ENCODE peak calls at places on chromosomes 11 and 22, in nine cellular contexts. E is psoas muscle, O is tibial nerve, C is kidney epithelial cell, M is AG10803, Y is Panc1, Z is osteocyte, S is ascending aorta, J is right atrium auricular region. F is an unnamed sample.

GRCh38 chr11:77087723-77088225 is 14.9 kb upstream of the OMP start:
- DNase-seq in O (no peak), M (no peak), E (peak; percentile 6), C (no peak), S (no peak), J (no peak), Y (no peak), Z (no peak), F (no peak)

GRCh38 chr11:64655901-64656601 is 65.0 kb downstream of the SLC22A12 start:
- DNase-seq in Y (no peak), O (no peak), S (no peak), Z (no peak), C (no peak), M (peak; percentile 69), E (no peak), J (no peak), F (no peak)

GRCh38 chr11:35390737-35391682 is 28.3 kb downstream of the SLC1A2 start:
- DNase-seq in M (peak; percentile 58), S (no peak), J (no peak), E (no peak), Y (peak; percentile 69), Z (no peak), C (no peak), O (no peak), F (peak; percentile 49)

GRCh38 chr11:90148900-90149299 is 14.4 kb downstream of the NAALAD2 start:
- DNase-seq in Y (no peak), M (no peak), J (no peak), O (no peak), Z (no peak), S (no peak), E (no peak), C (no peak), F (no peak)

GRCh38 chr11:15313862-15314261 is 199.1 kb downstream of the INSC start:
- DNase-seq in Z (no peak), S (no peak), E (no peak), C (no peak), J (no peak), Y (no peak), M (no peak), O (no peak), F (no peak)

GRCh38 chr11:117482881-117483280 is 155.2 kb downstream of the CEP164 start:
- DNase-seq in M (no peak), O (no peak), J (no peak), Y (no peak), E (no peak), S (no peak), Z (no peak), C (no peak), F (no peak)

GRCh38 chr22:46085831-46086576 is 64.3 kb upstream of the PPARA start:
- DNase-seq in Y (no peak), S (no peak), C (no peak), E (peak; percentile 91), O (no peak), M (peak; percentile 94), Z (no peak), J (peak; percentile 87), F (no peak)

GRCh38 chr11:91773090-91773489 is 451.5 kb upstream of the FAT3 start:
- DNase-seq in Y (no peak), E (no peak), C (no peak), M (peak; percentile 34), Z (no peak), J (no peak), O (no peak), S (no peak), F (no peak)

GRCh38 chr11:62456630-62457029 is 37.8 kb downstream of the SCGB1A1 start:
- DNase-seq in Z (no peak), O (no peak), E (no peak), C (no peak), Y (no peak), M (no peak), S (no peak), J (no peak), F (no peak)

GRCh38 chr11:111582881-111583280 is 19.4 kb upstream of the SIK2 start:
- DNase-seq in E (no peak), J (no peak), Z (no peak), O (no peak), S (no peak), Y (no peak), M (no peak), C (no peak), F (no peak)

GRCh38 chr11:9330387-9331384 is 16.3 kb upstream of the TMEM41B start:
- DNase-seq in J (no peak), C (no peak), M (peak; percentile 97), S (no peak), Z (no peak), Y (no peak), E (no peak), O (no peak), F (no peak)

GRCh38 chr11:48019230-48019584 is 38.8 kb downstream of the PTPRJ start:
- DNase-seq in C (no peak), J (no peak), E (no peak), Z (no peak), Y (no peak), M (no peak), O (no peak), S (no peak), F (no peak)

GRCh38 chr22:19576460-19577421 is 52.5 kb upstream of the CLDN5 start:
- DNase-seq in S (no peak), C (no peak), E (no peak), Z (no peak), M (peak; percentile 27), Y (no peak), O (no peak), J (no peak), F (peak; percentile 68)

GRCh38 chr11:134561348-134561720 is 149.3 kb upstream of the B3GAT1 start:
- DNase-seq in M (no peak), Z (peak; percentile 78), J (peak; percentile 30), E (no peak), Y (no peak), O (no peak), S (no peak), C (no peak), F (no peak)

GRCh38 chr11:67691149-67691548 is 16.7 kb upstream of the ALDH3B2 start:
- DNase-seq in J (no peak), E (no peak), C (no peak), S (no peak), M (no peak), Z (no peak), Y (no peak), O (no peak), F (no peak)

GRCh38 chr11:120128392-120129172 is 9.3 kb downstream of the TRIM29 start:
- DNase-seq in Y (no peak), J (no peak), O (peak; percentile 66), Z (no peak), C (no peak), M (peak; percentile 76), E (peak; percentile 49), S (peak; percentile 17), F (no peak)

GRCh38 chr22:43481528-43482309 is 69.9 kb downstream of the MPPED1 start:
- DNase-seq in O (no peak), M (no peak), Y (no peak), Z (no peak), C (no peak), S (no peak), J (no peak), E (no peak), F (peak; percentile 60)
- TF ChIP-seq CTCF in O (peak; percentile 9), M (no peak), Y (no peak), Z (no peak), C (no peak), S (no peak), J (no peak), E (no peak), F (peak; percentile 20)

DNA sequence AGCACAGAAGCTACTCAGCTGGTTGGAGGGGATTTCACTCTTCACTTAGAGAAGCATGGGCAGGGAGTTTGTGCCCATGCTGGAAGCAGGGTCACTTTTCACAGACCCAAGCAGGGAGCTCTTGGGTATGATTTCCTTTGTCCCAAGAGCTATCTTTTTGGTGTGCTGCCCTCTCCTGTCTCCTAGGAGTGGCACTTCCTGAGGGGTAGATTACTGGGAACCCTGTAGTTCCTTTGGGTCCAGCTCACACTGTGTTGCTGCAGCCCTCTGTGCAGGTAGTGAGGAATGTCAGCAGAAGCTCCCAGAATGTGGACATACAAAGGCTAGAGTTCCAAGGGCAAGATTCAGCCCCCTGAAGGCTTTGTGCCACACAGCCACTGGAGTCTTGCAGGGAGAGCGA is 537.1 kb upstream of the ANO3 start:
- DNase-seq in E (no peak), O (no peak), S (no peak), Y (no peak), Z (no peak), C (no peak), J (no peak), M (no peak), F (no peak)
- TF ChIP-seq CTCF in E (no peak), O (no peak), S (no peak), Y (no peak), Z (no peak), C (no peak), J (no peak), M (no peak), F (no peak)

DNA sequence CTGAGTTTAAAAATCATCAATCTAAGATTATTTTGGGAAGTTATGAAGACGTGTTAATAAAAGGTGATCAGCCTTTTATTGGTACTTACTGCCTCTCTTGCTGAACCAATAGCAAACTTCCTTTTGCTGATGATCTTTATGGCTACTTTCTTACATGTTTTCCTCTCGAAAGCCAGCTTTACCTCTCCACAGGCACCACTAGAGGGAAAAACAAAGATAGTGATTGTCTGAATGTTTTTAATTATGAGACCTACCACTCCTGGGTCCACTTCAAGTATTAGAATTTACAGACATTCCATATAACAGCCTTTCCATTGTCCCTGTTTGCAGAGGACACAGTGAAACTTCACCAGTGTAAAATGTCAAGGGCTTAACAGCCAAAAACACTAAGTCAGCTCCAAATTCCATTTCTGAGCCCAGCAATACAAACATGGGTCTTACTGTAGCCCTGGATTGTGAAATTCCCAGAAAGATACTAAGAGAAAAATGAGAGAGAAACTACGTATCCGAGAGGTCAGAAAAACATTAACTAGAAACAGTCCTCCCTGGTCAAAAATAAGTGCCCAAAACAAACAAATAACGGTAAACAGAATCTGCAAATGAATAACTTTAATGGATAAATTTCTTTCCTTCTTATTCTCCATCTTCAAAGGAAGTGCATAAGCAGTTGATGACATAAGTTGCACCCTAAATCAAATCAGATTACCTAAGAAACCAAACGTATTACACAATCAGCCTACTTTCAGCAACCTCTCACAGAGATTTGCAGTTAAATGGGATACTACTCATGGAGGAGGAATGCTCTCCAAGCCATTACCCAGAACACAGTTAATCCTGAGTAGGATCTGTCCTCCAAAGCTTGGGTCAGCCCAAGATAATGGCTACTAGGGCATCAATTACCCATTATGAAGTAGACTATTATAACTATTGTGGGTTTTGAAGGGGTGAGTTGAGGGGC is 29.5 kb downstream of the CHEK2 start:
- DNase-seq in C (peak; percentile 89), M (peak; percentile 97), O (peak; percentile 29), S (no peak), J (no peak), Y (no peak), E (no peak), Z (no peak), F (no peak)
- TF ChIP-seq CTCF in C (no peak), M (peak; percentile 59), O (no peak), S (no peak), J (no peak), Y (no peak), E (no peak), Z (peak; percentile 33), F (no peak)

GRCh38 chr11:101008961-101009684 is 120.5 kb downstream of the PGR start:
- DNase-seq in O (no peak), C (no peak), S (no peak), Z (no peak), E (no peak), M (no peak), Y (no peak), J (no peak), F (no peak)

GRCh38 chr11:100999756-101000155 is 129.9 kb downstream of the PGR start:
- DNase-seq in O (no peak), J (no peak), Y (no peak), E (no peak), Z (no peak), M (no peak), C (no peak), S (no peak), F (no peak)

GRCh38 chr11:101003468-101003867 is 126.1 kb downstream of the PGR start:
- DNase-seq in J (no peak), C (no peak), S (no peak), Z (no peak), E (no peak), Y (no peak), O (no peak), M (no peak), F (no peak)
- TF ChIP-seq CTCF in J (no peak), C (no peak), S (no peak), Z (no peak), E (no peak), Y (peak; percentile 65), O (no peak), M (peak; percentile 36), F (no peak)